ENCODE peak calls at places on chromosomes 16 and 17, in nine cellular contexts. Z is brain microvascular endothelial cell, J is right atrium auricular region, V is MM.1S, U is esophagus squamous epithelium, L is mesendoderm, N is upper lobe of left lung, R is dorsolateral prefrontal cortex, G is AG04450. M is an unnamed sample.

GRCh38 chr16:80655751-80656150 is 115.0 kb downstream of the DYNLRB2 start:
- DNase-seq in Z (no peak), J (no peak), V (no peak), U (no peak), L (no peak), N (no peak), R (no peak), G (no peak), M (no peak)

GRCh38 chr17:40323731-40324650 is 15.0 kb downstream of the RARA start:
- DNase-seq in Z (no peak), J (no peak), V (peak; percentile 21), U (no peak), L (no peak), N (peak; percentile 76), R (no peak), G (no peak), M (no peak)

GRCh38 chr17:74268554-74268953 is 5.5 kb upstream of the DNAI2 start:
- DNase-seq in Z (no peak), J (no peak), V (no peak), U (no peak), L (no peak), N (peak; percentile 55), R (no peak), G (no peak), M (no peak)

GRCh38 chr17:36486204-36487194 is at the start of gene ZNHIT3:
- DNase-seq in Z (peak; percentile 92), J (peak; percentile 93), V (peak; percentile 96), U (peak; percentile 44), L (peak; percentile 98), N (peak; percentile 95), R (peak; percentile 95), G (peak; percentile 78), M (peak; percentile 81)

GRCh38 chr17:35744830-35745229 is 8.2 kb downstream of the GAS2L2 start:
- DNase-seq in Z (no peak), J (no peak), V (no peak), U (no peak), L (no peak), N (no peak), R (no peak), G (no peak), M (no peak)

GRCh38 chr17:16969931-16970906 is 1.7 kb downstream of the TNFRSF13B start:
- DNase-seq in Z (no peak), J (no peak), V (peak; percentile 92), U (no peak), L (no peak), N (no peak), R (no peak), G (no peak), M (no peak)

GRCh38 chr17:6470751-6471521 is 26.7 kb downstream of the PIMREG start:
- DNase-seq in Z (no peak), J (no peak), V (no peak), U (no peak), L (no peak), N (no peak), R (no peak), G (no peak), M (no peak)

GRCh38 chr16:67372664-67373063 is 20.6 kb downstream of the TPPP3 start:
- DNase-seq in Z (no peak), J (no peak), V (peak; percentile 32), U (no peak), L (no peak), N (no peak), R (no peak), G (no peak), M (no peak)

GRCh38 chr16:54928016-54928356 is 2.7 kb upstream of the IRX5 start:
- DNase-seq in Z (no peak), J (no peak), V (peak; percentile 45), U (no peak), L (no peak), N (no peak), R (no peak), G (no peak), M (no peak)

DNA sequence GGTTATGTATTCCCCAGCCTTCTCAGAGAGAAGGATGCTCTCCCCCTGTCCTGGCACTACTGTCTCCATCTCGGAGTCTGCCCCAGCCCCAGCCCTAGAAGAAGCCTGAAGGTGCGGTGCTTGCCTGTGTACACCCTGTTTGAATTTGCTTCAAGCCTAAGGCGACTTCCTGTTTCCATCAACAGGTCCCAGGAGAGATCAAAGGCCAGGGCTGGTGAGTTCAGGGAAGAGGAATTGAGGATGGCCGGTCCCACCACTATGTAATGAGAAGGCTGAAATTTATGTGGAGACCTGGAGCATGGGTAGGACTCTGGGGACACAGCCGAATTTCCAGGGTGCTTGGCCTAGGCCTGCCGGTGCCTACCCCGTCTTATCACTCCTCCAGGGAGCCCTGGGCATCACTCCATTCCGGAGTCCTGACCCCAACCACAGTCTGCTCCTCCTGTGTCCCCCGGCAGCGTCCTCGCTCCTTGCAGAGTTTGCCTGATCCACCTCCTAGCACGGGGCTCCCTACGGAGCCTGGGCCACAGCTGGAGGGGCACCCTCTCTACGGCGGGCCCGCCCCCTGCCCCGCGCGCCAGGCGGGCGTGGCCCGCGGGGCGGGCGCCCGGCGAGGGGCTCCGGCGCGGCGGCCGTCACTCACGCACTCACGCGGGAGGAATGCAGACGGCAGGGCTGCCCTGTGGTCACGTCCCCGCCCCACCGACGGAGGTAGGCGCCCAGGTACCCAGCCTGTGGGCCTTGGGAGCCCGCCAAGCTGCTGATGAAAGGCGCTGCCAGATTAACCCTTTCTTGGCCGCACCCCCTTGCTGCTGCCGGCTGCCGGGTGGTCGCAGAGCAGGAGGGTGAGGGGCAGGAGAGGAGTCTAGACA is 53.8 kb upstream of the TAC4 start:
- DNase-seq in Z (no peak), J (no peak), V (no peak), U (no peak), L (peak; percentile 57), N (peak; percentile 34), R (no peak), G (no peak), M (no peak)
- H3K4me3 ChIP-seq in Z (no peak overlapping the region), J (no peak overlapping the region), V (no peak overlapping the region), U (no peak overlapping the region), L (no peak overlapping the region), N (no peak overlapping the region), R (no peak overlapping the region), G (no peak overlapping the region), M (no peak overlapping the region)

GRCh38 chr17:77212081-77212832 is 71.5 kb downstream of the SEC14L1 start:
- DNase-seq in Z (no peak), J (no peak), V (peak; percentile 93), U (no peak), L (no peak), N (no peak), R (no peak), G (no peak), M (no peak)

GRCh38 chr17:77211681-77212080 is 70.9 kb downstream of the SEC14L1 start:
- DNase-seq in Z (no peak), J (no peak), V (no peak), U (no peak), L (no peak), N (no peak), R (no peak), G (no peak), M (no peak)

GRCh38 chr17:77213778-77214132 is 73.0 kb downstream of the SEC14L1 start:
- DNase-seq in Z (no peak), J (no peak), V (no peak), U (no peak), L (no peak), N (no peak), R (no peak), G (no peak), M (no peak)

GRCh38 chr17:77214328-77214727 is 73.6 kb downstream of the SEC14L1 start:
- DNase-seq in Z (no peak), J (no peak), V (no peak), U (no peak), L (no peak), N (no peak), R (no peak), G (no peak), M (no peak)

GRCh38 chr17:77212833-77213777 is 72.3 kb downstream of the SEC14L1 start:
- DNase-seq in Z (no peak), J (no peak), V (no peak), U (no peak), L (no peak), N (no peak), R (no peak), G (no peak), M (no peak)
- H3K4me3 ChIP-seq in Z (no peak overlapping the region), J (no peak overlapping the region), V (peak overlapping the region; percentile 2), U (no peak overlapping the region), L (no peak overlapping the region), N (no peak overlapping the region), R (no peak overlapping the region), G (no peak overlapping the region), M (no peak overlapping the region)

GRCh38 chr16:1973461-1974156 is 1.8 kb downstream of the TBL3 start:
- DNase-seq in Z (no peak), J (no peak), V (no peak), U (no peak), L (no peak), N (no peak), R (no peak), G (no peak), M (no peak)
- H3K4me3 ChIP-seq in Z (no peak overlapping the region), J (no peak overlapping the region), V (no peak overlapping the region), U (no peak overlapping the region), L (no peak overlapping the region), N (no peak overlapping the region), R (no peak overlapping the region), G (no peak overlapping the region), M (no peak overlapping the region)

GRCh38 chr17:42898147-42898807 is 2.3 kb upstream of the G6PC1 start:
- DNase-seq in Z (no peak), J (no peak), V (no peak), U (no peak), L (no peak), N (no peak), R (no peak), G (no peak), M (no peak)
- H3K4me3 ChIP-seq in Z (no peak overlapping the region), J (no peak overlapping the region), V (no peak overlapping the region), U (no peak overlapping the region), L (no peak overlapping the region), N (no peak overlapping the region), R (no peak overlapping the region), G (no peak overlapping the region), M (no peak overlapping the region)

M was measured in skeletal muscle cell.